ENCODE peak calls at places on chromosomes 2 and 18, in seven cellular contexts. O, N, I, Q, L, F and V are unnamed samples.

GRCh38 chr2:220556658-220557057 is 929.2 kb downstream of the SLC4A3 start:
- DNase-seq in O (no peak), N (no peak), I (peak), Q (no peak), L (no peak), F (peak), V (no peak)

GRCh38 chr2:7694066-7695000 is 777.1 kb downstream of the RNF144A start:
- DNase-seq in O (no peak), N (no peak), I (no peak), Q (no peak), L (no peak), F (no peak), V (no peak)

GRCh38 chr2:112001136-112001764 is 53.8 kb upstream of the TMEM87B start:
- DNase-seq in O (no peak), N (no peak), I (no peak), Q (peak), L (no peak), F (no peak), V (no peak)

GRCh38 chr2:170886391-170886790 is 42.7 kb upstream of the GORASP2 start:
- DNase-seq in O (no peak), N (peak), I (peak), Q (no peak), L (no peak), F (peak), V (no peak)

GRCh38 chr18:23982154-23983071 is 32.1 kb upstream of the TTC39C start:
- DNase-seq in O (no peak), N (peak), I (peak), Q (no peak), L (no peak), F (peak), V (no peak)

GRCh38 chr2:104919127-104919526 is 65.2 kb downstream of the POU3F3 start:
- DNase-seq in O (no peak), N (no peak), I (no peak), Q (no peak), L (no peak), F (no peak), V (no peak)

GRCh38 chr2:105287692-105288091 is 41.8 kb downstream of the TGFBRAP1 start:
- DNase-seq in O (peak), N (peak), I (peak), Q (peak), L (peak), F (peak), V (peak)

GRCh38 chr2:157363612-157364101 is 38.0 kb upstream of the ERMN start:
- DNase-seq in O (no peak), N (no peak), I (no peak), Q (no peak), L (no peak), F (peak), V (no peak)

GRCh38 chr2:232528746-232529445 is 2.9 kb downstream of the CHRND start:
- DNase-seq in O (no peak), N (no peak), I (no peak), Q (no peak), L (no peak), F (no peak), V (no peak)

GRCh38 chr2:45345331-45346305 is 265.4 kb downstream of the SRBD1 start:
- DNase-seq in O (no peak), N (no peak), I (no peak), Q (peak), L (peak), F (no peak), V (no peak)

GRCh38 chr2:152550386-152550785 is 166.9 kb downstream of the PRPF40A start:
- DNase-seq in O (no peak), N (no peak), I (peak), Q (no peak), L (no peak), F (no peak), V (no peak)

GRCh38 chr2:43455735-43456642 is 139.8 kb downstream of the THADA start:
- DNase-seq in O (no peak), N (no peak), I (peak), Q (no peak), L (peak), F (peak), V (no peak)

GRCh38 chr2:229641676-229642075 is 72.7 kb downstream of the DNER start:
- DNase-seq in O (no peak), N (no peak), I (no peak), Q (no peak), L (peak), F (no peak), V (no peak)

GRCh38 chr2:60359569-60359968 is 193.9 kb downstream of the BCL11A start:
- DNase-seq in O (no peak), N (no peak), I (no peak), Q (no peak), L (no peak), F (no peak), V (no peak)

GRCh38 chr2:149104221-149104620 is 65.7 kb downstream of the LYPD6B start:
- DNase-seq in O (no peak), N (no peak), I (no peak), Q (no peak), L (no peak), F (no peak), V (no peak)

GRCh38 chr2:207725815-207726578 is 14.6 kb downstream of the CCNYL1 start:
- DNase-seq in O (no peak), N (no peak), I (no peak), Q (no peak), L (no peak), F (peak), V (no peak)

GRCh38 chr18:44824884-44825283 is 144.2 kb downstream of the SETBP1 start:
- DNase-seq in O (no peak), N (no peak), I (no peak), Q (no peak), L (no peak), F (no peak), V (no peak)

GRCh38 chr2:126837926-126838717 is 60.6 kb upstream of the TEX51 start:
- DNase-seq in O (no peak), N (no peak), I (no peak), Q (no peak), L (peak), F (no peak), V (no peak)

GRCh38 chr18:41624461-41624860 is 330.6 kb upstream of the PIK3C3 start:
- DNase-seq in O (no peak), N (no peak), I (no peak), Q (no peak), L (peak), F (peak), V (no peak)

GRCh38 chr2:170817247-170817998 is 736 bp downstream of the GAD1 start:
- DNase-seq in O (peak), N (no peak), I (peak), Q (peak), L (peak), F (peak), V (peak)

GRCh38 chr18:28109781-28110460 is 67.0 kb downstream of the CDH2 start:
- DNase-seq in O (no peak), N (no peak), I (no peak), Q (no peak), L (no peak), F (no peak), V (no peak)

GRCh38 chr2:22894761-22895160 is 490.2 kb upstream of the KLHL29 start:
- DNase-seq in O (peak), N (no peak), I (no peak), Q (no peak), L (no peak), F (no peak), V (no peak)

GRCh38 chr2:29376541-29376940 is 261.3 kb downstream of the CLIP4 start:
- DNase-seq in O (no peak), N (no peak), I (no peak), Q (no peak), L (no peak), F (no peak), V (no peak)

GRCh38 chr2:128458438-128458837 is 139.8 kb upstream of the HS6ST1 start:
- DNase-seq in O (no peak), N (peak), I (peak), Q (no peak), L (no peak), F (peak), V (no peak)

GRCh38 chr2:124586835-124587234 is 561.7 kb downstream of the CNTNAP5 start:
- DNase-seq in O (no peak), N (no peak), I (no peak), Q (no peak), L (no peak), F (no peak), V (no peak)

GRCh38 chr2:209696836-209697711 is 74.6 kb upstream of the UNC80 start:
- DNase-seq in O (no peak), N (no peak), I (no peak), Q (no peak), L (no peak), F (no peak), V (no peak)

GRCh38 chr18:56651771-56652092 is 573 bp downstream of the WDR7 start:
- DNase-seq in O (no peak), N (no peak), I (no peak), Q (no peak), L (no peak), F (no peak), V (no peak)

GRCh38 chr18:3966985-3967856 is 487.9 kb downstream of the DLGAP1 start:
- DNase-seq in O (no peak), N (no peak), I (peak), Q (no peak), L (peak), F (no peak), V (peak)

GRCh38 chr18:35032113-35032512 is 9.1 kb upstream of the MAPRE2 start:
- DNase-seq in O (no peak), N (peak), I (no peak), Q (no peak), L (no peak), F (no peak), V (no peak)

GRCh38 chr2:219634951-219635751 is 7.7 kb downstream of the SLC4A3 start:
- DNase-seq in O (no peak), N (no peak), I (no peak), Q (no peak), L (no peak), F (no peak), V (peak)

GRCh38 chr2:144331652-144332355 is 188.1 kb downstream of the ZEB2 start:
- DNase-seq in O (peak), N (peak), I (no peak), Q (peak), L (no peak), F (peak), V (peak)

GRCh38 chr2:174263989-174264388 is 15.7 kb upstream of the OLA1 start:
- DNase-seq in O (no peak), N (peak), I (peak), Q (no peak), L (no peak), F (peak), V (no peak)

GRCh38 chr2:235333076-235333475 is 160.8 kb upstream of the AGAP1 start:
- DNase-seq in O (no peak), N (peak), I (peak), Q (no peak), L (no peak), F (peak), V (no peak)

GRCh38 chr2:88057437-88057844 is 1.9 kb upstream of the KRCC1 start:
- DNase-seq in O (no peak), N (no peak), I (no peak), Q (no peak), L (no peak), F (no peak), V (no peak)

GRCh38 chr2:172562298-172562697 is 6.4 kb downstream of the PDK1 start:
- DNase-seq in O (no peak), N (no peak), I (no peak), Q (no peak), L (no peak), F (no peak), V (no peak)

GRCh38 chr18:59024829-59025228 is 114.9 kb upstream of the SEC11C start:
- DNase-seq in O (no peak), N (no peak), I (peak), Q (no peak), L (no peak), F (peak), V (no peak)

GRCh38 chr2:161384864-161385263 is 31.2 kb upstream of the TBR1 start:
- DNase-seq in O (no peak), N (no peak), I (no peak), Q (no peak), L (no peak), F (no peak), V (no peak)

DNA sequence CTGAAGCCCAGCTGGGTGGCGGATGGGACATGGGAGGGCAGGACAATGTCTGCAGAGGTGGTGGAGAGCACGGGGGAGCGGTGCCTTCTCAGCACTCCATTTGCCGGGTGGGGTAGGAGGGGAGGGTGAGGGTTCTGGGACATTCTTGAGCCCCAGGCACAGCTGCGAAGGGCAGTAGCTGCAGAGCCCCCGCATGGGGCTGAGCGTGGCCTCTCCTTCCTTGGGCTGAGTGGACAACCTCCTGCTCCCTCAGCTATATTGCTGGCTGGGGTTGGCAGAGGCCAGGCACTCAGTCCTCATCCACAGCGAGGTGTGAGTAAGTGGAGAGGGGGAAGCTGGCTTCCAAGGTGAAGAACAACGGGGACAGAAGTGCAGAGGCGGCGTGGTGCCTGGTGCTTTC is 50.1 kb downstream of the RHOB start:
- DNase-seq in O (no peak), N (no peak), I (no peak), Q (no peak), L (no peak), F (no peak), V (no peak)
- H2BK5ac ChIP-seq in O (no peak), N (peak), I (peak), Q (no peak), L (no peak), F (no peak), V (no peak)

GRCh38 chr18:8499810-8500663 is 109.2 kb upstream of the RAB12 start:
- DNase-seq in O (no peak), N (no peak), I (no peak), Q (no peak), L (no peak), F (no peak), V (no peak)

GRCh38 chr18:8498905-8499304 is 110.3 kb upstream of the RAB12 start:
- DNase-seq in O (no peak), N (no peak), I (no peak), Q (no peak), L (no peak), F (no peak), V (no peak)

GRCh38 chr18:8504451-8504850 is 104.8 kb upstream of the RAB12 start:
- DNase-seq in O (no peak), N (no peak), I (no peak), Q (no peak), L (peak), F (no peak), V (no peak)

GRCh38 chr18:8503287-8503686 is 106.0 kb upstream of the RAB12 start:
- DNase-seq in O (no peak), N (no peak), I (no peak), Q (no peak), L (no peak), F (no peak), V (no peak)

GRCh38 chr18:8501044-8501443 is 108.2 kb upstream of the RAB12 start:
- DNase-seq in O (no peak), N (no peak), I (no peak), Q (no peak), L (no peak), F (no peak), V (no peak)
- H3K4ac ChIP-seq in O (no peak), N (no peak), I (no peak), Q (no peak), L (no peak), F (no peak), V (no peak)

DNA sequence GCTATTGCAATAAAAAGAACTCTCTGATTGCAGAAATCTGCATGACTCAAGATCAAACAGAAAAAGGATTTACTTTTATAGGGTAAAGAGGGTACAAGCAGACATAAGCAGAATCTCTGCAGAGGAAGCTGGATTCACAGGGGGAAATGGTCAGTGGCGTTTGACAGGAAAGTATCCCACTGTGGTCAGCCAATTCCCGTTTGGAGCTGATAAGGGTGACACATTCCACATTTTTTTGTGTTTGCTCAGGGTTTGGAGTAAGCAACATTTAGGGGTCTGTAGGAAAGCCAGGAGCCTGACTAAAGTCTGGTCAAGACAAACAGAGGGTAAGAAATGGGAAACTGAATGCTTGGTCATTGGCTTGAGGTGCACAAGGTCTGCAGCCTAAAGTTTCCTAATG is 23.9 kb upstream of the SCYGR5 start:
- DNase-seq in O (no peak), N (no peak), I (no peak), Q (no peak), L (peak), F (peak), V (no peak)
- H2BK5ac ChIP-seq in O (no peak), N (no peak), I (no peak), Q (no peak), L (no peak), F (no peak), V (no peak)

GRCh38 chr2:68556384-68556783 is 87.0 kb upstream of the PROKR1 start:
- DNase-seq in O (no peak), N (no peak), I (peak), Q (no peak), L (no peak), F (peak), V (no peak)

GRCh38 chr2:68548396-68548795 is 81.0 kb downstream of the APLF start:
- DNase-seq in O (no peak), N (no peak), I (peak), Q (no peak), L (no peak), F (peak), V (no peak)

GRCh38 chr2:68558576-68558975 is 84.8 kb upstream of the PROKR1 start:
- DNase-seq in O (no peak), N (no peak), I (no peak), Q (no peak), L (no peak), F (no peak), V (no peak)

DNA sequence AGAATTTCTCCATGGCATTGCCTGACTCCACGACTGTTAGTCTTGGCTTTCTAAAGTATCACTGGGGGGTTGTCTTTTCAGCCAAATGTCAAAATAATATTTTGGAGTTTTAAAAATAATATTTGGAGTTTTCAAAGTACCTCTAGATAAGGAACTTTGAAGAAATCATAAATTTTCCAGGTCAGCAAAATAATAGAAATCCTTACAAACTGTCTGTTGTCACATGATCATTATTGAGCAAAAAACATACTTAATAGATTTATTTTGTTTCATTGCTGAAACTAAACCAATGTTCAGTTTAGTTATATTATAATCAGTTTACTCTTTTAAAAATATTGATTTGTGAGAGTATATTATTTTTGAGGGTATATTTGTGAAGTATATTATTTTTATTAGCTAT is 85.7 kb downstream of the APLF start:
- DNase-seq in O (no peak), N (no peak), I (no peak), Q (no peak), L (no peak), F (no peak), V (no peak)
- H3K4ac ChIP-seq in O (no peak), N (no peak), I (no peak), Q (no peak), L (no peak), F (no peak), V (no peak)

GRCh38 chr2:191199929-191200328 is 45.3 kb upstream of the MYO1B start:
- DNase-seq in O (no peak), N (no peak), I (no peak), Q (no peak), L (no peak), F (no peak), V (no peak)

GRCh38 chr2:191190861-191191552 is 40.2 kb upstream of the STAT4 start:
- DNase-seq in O (no peak), N (no peak), I (no peak), Q (no peak), L (no peak), F (no peak), V (no peak)

GRCh38 chr2:191198271-191198670 is 46.9 kb upstream of the MYO1B start:
- DNase-seq in O (no peak), N (no peak), I (no peak), Q (no peak), L (no peak), F (no peak), V (no peak)

GRCh38 chr2:191190439-191190838 is 39.6 kb upstream of the STAT4 start:
- DNase-seq in O (no peak), N (no peak), I (no peak), Q (no peak), L (no peak), F (no peak), V (no peak)

DNA sequence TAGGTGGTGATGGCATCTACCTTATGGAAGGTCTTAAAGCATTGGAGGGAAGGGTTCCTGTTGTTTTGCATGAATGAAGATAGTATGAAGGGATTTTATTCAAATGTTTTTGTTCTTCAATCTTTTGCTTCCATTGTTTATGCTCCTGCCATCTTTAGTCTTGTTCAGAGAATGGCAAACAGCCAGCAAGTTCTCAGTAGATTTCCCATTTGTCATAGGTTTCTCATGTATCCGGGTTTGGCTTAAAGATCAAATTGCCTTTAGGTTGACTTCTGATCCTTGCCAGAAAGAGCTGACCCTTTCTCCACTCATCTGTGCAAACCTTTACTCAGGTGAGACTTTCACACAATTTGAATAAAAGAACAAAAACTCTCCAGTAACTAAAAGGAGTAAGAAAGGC is 44.2 kb upstream of the STAT4 start:
- DNase-seq in O (no peak), N (no peak), I (peak), Q (no peak), L (no peak), F (no peak), V (no peak)
- H2BK5ac ChIP-seq in O (no peak), N (no peak), I (no peak), Q (no peak), L (no peak), F (no peak), V (no peak)